ENCODE peak calls at places on chromosomes 16 and 17, in ten cellular contexts. X, W, P, H, Q, L, K, M, V and C are unnamed samples. For H3K9me3, the result is how much of the 10 kb centered on the place peaks cover.

GRCh38 chr16:83586036-83586810 is 221.6 kb upstream of the HSBP1 start:
- DNase-seq in Q (no peak), H (peak), K (no peak), X (no peak), L (no peak), V (no peak), P (no peak), M (no peak), W (no peak), C (no peak)

GRCh38 chr17:41792835-41793748 is 6.6 kb upstream of the JUP start:
- DNase-seq in L (peak), X (no peak), M (peak), H (peak), Q (peak), W (no peak), V (no peak), P (no peak), K (peak), C (peak)

GRCh38 chr17:39622380-39623006 is 4.3 kb upstream of the PPP1R1B start:
- DNase-seq in K (no peak), X (peak), L (no peak), Q (no peak), W (no peak), M (no peak), V (no peak), P (no peak), H (no peak), C (no peak)

GRCh38 chr17:10754109-10754508 is 24.3 kb upstream of the TMEM220 start:
- DNase-seq in X (peak), Q (peak), H (peak), K (peak), P (no peak), V (no peak), M (peak), W (peak), L (no peak), C (no peak)

GRCh38 chr17:48601184-48601527 is 3.6 kb downstream of the HOXB6 start:
- DNase-seq in K (no peak), L (no peak), V (no peak), H (no peak), W (no peak), X (no peak), P (no peak), M (no peak), Q (no peak), C (no peak)

GRCh38 chr16:84940670-84941551 is 70.4 kb downstream of the ZDHHC7 start:
- DNase-seq in Q (no peak), W (no peak), K (no peak), M (no peak), P (no peak), H (no peak), L (no peak), V (no peak), X (no peak), C (peak)

GRCh38 chr17:73205326-73205980 is 12.6 kb downstream of the COG1 start:
- DNase-seq in W (no peak), L (no peak), Q (no peak), M (no peak), P (no peak), X (no peak), V (no peak), H (no peak), K (no peak), C (no peak)

GRCh38 chr17:5825717-5826330 is 241.5 kb upstream of the NLRP1 start:
- DNase-seq in W (no peak), L (no peak), H (no peak), P (peak), Q (no peak), X (no peak), M (no peak), V (no peak), K (no peak), C (no peak)

GRCh38 chr16:13390093-13390985 is 488.9 kb downstream of the SHISA9 start:
- DNase-seq in X (peak), W (no peak), K (no peak), V (no peak), P (no peak), M (no peak), Q (no peak), H (no peak), L (no peak), C (no peak)

GRCh38 chr17:75110307-75110937 is 653 bp downstream of the ARMC7 start:
- DNase-seq in H (peak), Q (no peak), V (no peak), K (no peak), L (no peak), X (peak), W (no peak), P (no peak), M (peak), C (no peak)

GRCh38 chr16:85750021-85750826 is 672 bp downstream of the C16orf74 start:
- DNase-seq in W (no peak), P (no peak), Q (no peak), L (peak), H (peak), K (peak), V (no peak), M (peak), X (peak), C (no peak)

GRCh38 chr17:78268960-78269892 is 37.8 kb downstream of the TMEM235 start:
- DNase-seq in X (no peak), L (no peak), M (no peak), H (peak), K (peak), V (no peak), P (no peak), Q (no peak), W (no peak), C (no peak)

GRCh38 chr16:70573451-70574121 is 50.0 kb downstream of the SF3B3 start:
- DNase-seq in Q (no peak), M (no peak), P (peak), H (no peak), L (peak), V (no peak), X (no peak), W (peak), K (no peak), C (no peak)

GRCh38 chr17:35149941-35150340 is 2.3 kb downstream of the UNC45B start:
- DNase-seq in X (no peak), W (no peak), K (no peak), H (no peak), V (no peak), M (no peak), L (no peak), P (no peak), Q (no peak), C (no peak)

GRCh38 chr17:7651097-7651958 is 602 bp downstream of the ATP1B2 start:
- DNase-seq in K (peak), X (no peak), Q (peak), H (peak), L (no peak), P (no peak), V (no peak), W (no peak), M (no peak), C (peak)

GRCh38 chr17:50283246-50283645 is 9.0 kb downstream of the TMEM92 start:
- DNase-seq in L (no peak), W (no peak), H (no peak), M (no peak), K (no peak), P (no peak), V (no peak), Q (no peak), X (no peak), C (no peak)

GRCh38 chr17:64787255-64787920 is 125.3 kb upstream of the SMURF2 start:
- DNase-seq in K (no peak), X (no peak), V (no peak), Q (no peak), H (no peak), M (no peak), L (no peak), W (no peak), P (no peak), C (no peak)

GRCh38 chr17:38885728-38886642 is 16.1 kb downstream of the LASP1 start:
- DNase-seq in M (no peak), V (no peak), Q (no peak), K (no peak), X (no peak), W (no peak), H (peak), L (no peak), P (no peak), C (no peak)

GRCh38 chr16:19694989-19695388 is 23.0 kb downstream of the KNOP1 start:
- DNase-seq in M (no peak), L (no peak), Q (no peak), W (no peak), K (no peak), H (no peak), X (no peak), V (no peak), P (no peak), C (no peak)

GRCh38 chr17:79338589-79338988 is 264.0 kb downstream of the ENGASE start:
- DNase-seq in Q (no peak), M (no peak), X (peak), H (peak), L (no peak), P (no peak), K (no peak), W (no peak), V (no peak), C (no peak)

GRCh38 chr16:55444754-55445485 is 34.1 kb upstream of the MMP2 start:
- DNase-seq in H (no peak), Q (no peak), M (no peak), V (no peak), W (peak), X (no peak), P (no peak), L (peak), K (no peak), C (no peak)

GRCh38 chr17:69404398-69404797 is 10.1 kb upstream of the MAP2K6 start:
- DNase-seq in W (no peak), L (no peak), K (no peak), H (no peak), Q (no peak), P (no peak), M (no peak), V (no peak), X (no peak), C (no peak)

GRCh38 chr17:80267391-80267790 is 6.7 kb downstream of the RNF213 start:
- DNase-seq in H (no peak), Q (no peak), K (no peak), P (no peak), X (no peak), M (no peak), V (no peak), L (no peak), W (no peak), C (no peak)

GRCh38 chr17:73787036-73787720 is 142.9 kb upstream of the SDK2 start:
- DNase-seq in V (no peak), M (peak), P (no peak), Q (no peak), W (no peak), L (no peak), H (peak), K (no peak), X (no peak), C (no peak)

GRCh38 chr17:73998246-73999220 is 204.9 kb upstream of the RPL38 start:
- DNase-seq in H (peak), X (peak), M (peak), L (peak), P (no peak), K (no peak), W (peak), V (no peak), Q (peak), C (peak)

DNA sequence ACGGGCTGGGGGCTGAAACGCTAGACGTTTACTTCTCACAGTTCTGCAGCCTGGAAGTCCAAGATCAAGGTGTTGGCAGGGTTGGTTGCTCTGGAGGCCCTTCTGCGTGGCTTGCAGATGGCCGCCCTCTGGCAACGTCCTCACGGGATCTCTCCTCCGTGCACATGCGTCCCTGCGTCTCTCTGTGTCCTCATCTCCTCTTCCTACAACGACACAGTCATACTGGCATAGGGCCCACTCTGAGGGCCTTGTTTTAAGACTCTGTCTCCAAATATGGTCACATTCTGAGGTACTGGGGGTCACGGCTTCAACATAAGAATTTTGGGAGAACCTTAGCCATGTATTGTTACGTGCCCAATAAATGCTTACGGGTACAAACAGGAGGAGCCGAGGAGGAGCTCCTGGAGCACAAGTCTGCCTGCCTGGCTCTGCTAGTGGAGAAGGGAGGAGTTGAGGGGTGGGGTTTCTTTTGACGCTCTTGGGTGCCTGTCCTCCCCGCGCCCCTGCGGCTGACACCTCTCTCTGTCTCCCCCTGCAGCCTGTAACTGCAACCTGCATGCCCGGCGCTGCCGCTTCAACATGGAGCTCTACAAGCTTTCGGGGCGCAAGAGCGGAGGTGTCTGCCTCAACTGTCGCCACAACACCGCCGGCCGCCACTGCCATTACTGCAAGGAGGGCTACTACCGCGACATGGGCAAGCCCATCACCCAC is 141.1 kb downstream of the NTN1 start:
- DNase-seq in X (no peak), P (no peak), W (no peak), Q (peak), H (peak), K (no peak), M (no peak), L (no peak), V (no peak), C (no peak)
- TF ChIP-seq CTCF in X (peak), P (no peak), W (no peak), Q (peak), H (peak), K (no peak), M (no peak), L (no peak), V (peak), C (no peak)

DNA sequence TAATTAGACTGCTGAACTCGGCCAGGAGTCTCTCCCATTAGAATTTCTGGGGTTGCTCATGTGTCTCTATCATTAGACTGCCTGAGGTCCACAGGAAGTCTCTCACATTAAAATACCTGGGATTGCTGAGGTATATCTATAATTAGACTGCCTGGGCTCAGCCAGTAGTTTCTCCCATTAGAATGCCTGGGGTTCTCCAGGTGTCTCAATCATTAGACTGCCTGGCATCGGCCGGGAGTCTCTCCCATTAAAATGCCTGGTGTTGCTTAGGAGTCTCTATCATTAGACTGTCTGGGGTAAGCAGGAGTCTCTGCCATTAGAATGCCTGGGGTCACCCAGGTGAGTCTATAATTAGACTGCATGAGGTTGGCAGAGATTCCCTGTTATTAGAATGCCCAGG is 2233.4 kb downstream of the TP53TG3F start:
- DNase-seq in X (no peak), V (no peak), P (no peak), Q (no peak), L (no peak), H (no peak), M (no peak), W (no peak), K (no peak), C (no peak)
- H3K9me3 ChIP-seq in X (under half), V (half or more), P (under half), Q (under half), L (under half), H (under half), M (half or more), W (under half), K (under half), C (under half)

GRCh38 chr16:72939247-72939646 is 108.7 kb downstream of the ZFHX3 start:
- DNase-seq in L (peak), X (no peak), P (peak), V (no peak), K (no peak), W (no peak), M (no peak), H (no peak), Q (no peak), C (peak)
- H3K4me3 ChIP-seq in L (peak), X (no peak), P (peak), V (no peak), K (no peak), W (no peak), M (no peak), H (no peak), Q (no peak), C (no peak)

GRCh38 chr16:59046335-59046734 is 312.2 kb upstream of the GOT2 start:
- DNase-seq in H (no peak), V (no peak), L (no peak), X (no peak), M (no peak), K (no peak), P (no peak), W (no peak), Q (no peak), C (no peak)

GRCh38 chr16:59048876-59049275 is 314.8 kb upstream of the GOT2 start:
- DNase-seq in L (no peak), M (no peak), P (no peak), Q (no peak), W (no peak), K (no peak), V (no peak), X (no peak), H (no peak), C (no peak)

GRCh38 chr16:59045496-59045895 is 311.4 kb upstream of the GOT2 start:
- DNase-seq in Q (no peak), K (no peak), X (no peak), P (no peak), W (no peak), L (no peak), V (no peak), H (no peak), M (no peak), C (no peak)

GRCh38 chr16:59044616-59045015 is 310.5 kb upstream of the GOT2 start:
- DNase-seq in L (no peak), M (no peak), W (no peak), V (no peak), X (no peak), P (no peak), H (no peak), K (no peak), Q (no peak), C (no peak)

DNA sequence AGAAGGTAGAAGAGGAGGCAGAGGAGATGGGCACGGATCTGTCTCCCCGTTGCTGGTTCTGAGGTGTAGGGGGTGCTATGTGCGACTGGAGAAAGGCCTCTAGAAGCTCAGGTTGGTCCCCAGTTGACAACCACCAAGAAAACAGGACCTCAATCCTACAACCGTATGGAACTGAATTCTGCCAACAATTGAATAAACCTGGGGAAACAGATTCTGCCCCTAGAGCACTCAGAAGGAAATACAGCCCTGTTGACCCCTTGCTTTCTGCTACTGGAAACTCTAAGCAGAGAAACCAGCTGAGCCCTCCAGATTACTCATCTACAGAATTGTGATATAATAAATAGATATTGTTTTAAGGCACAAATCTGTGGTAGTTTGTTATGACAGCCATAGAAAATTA is 313.0 kb upstream of the GOT2 start:
- DNase-seq in M (no peak), K (no peak), Q (no peak), W (no peak), X (no peak), V (no peak), H (peak), L (no peak), P (no peak), C (no peak)
- TF ChIP-seq CTCF in M (no peak), K (no peak), Q (no peak), W (no peak), X (peak), V (no peak), H (peak), L (no peak), P (no peak), C (no peak)

GRCh38 chr16:35173295-35173694 is 1713.9 kb downstream of the TP53TG3F start:
- DNase-seq in Q (no peak), M (no peak), W (no peak), L (no peak), X (no peak), V (no peak), K (no peak), P (no peak), H (no peak), C (no peak)

GRCh38 chr16:35171106-35171505 is 1711.7 kb downstream of the TP53TG3F start:
- DNase-seq in W (no peak), L (no peak), X (no peak), K (no peak), P (no peak), Q (no peak), M (no peak), V (no peak), H (no peak), C (no peak)

GRCh38 chr16:35174006-35174405 is 1714.6 kb downstream of the TP53TG3F start:
- DNase-seq in M (no peak), L (no peak), K (no peak), P (no peak), W (no peak), V (no peak), X (no peak), H (no peak), Q (no peak), C (no peak)

GRCh38 chr16:35176449-35176848 is 1717.0 kb downstream of the TP53TG3F start:
- DNase-seq in L (peak), K (no peak), P (no peak), Q (no peak), M (no peak), H (no peak), W (no peak), V (no peak), X (no peak), C (no peak)

GRCh38 chr16:35170610-35171009 is 1711.2 kb downstream of the TP53TG3F start:
- DNase-seq in K (no peak), Q (no peak), H (no peak), L (no peak), W (no peak), V (no peak), P (no peak), X (no peak), M (no peak), C (no peak)
- H3K9me3 ChIP-seq in K (under half), Q (under half), H (under half), L (under half), W (under half), V (under half), P (under half), X (under half), M (under half), C (under half)

GRCh38 chr17:57033296-57033695 is 51.8 kb upstream of the AKAP1 start:
- DNase-seq in H (no peak), L (peak), P (no peak), X (no peak), Q (no peak), K (no peak), V (no peak), M (peak), W (no peak), C (no peak)
- H3K4me3 ChIP-seq in H (no peak), L (no peak), P (no peak), X (no peak), Q (no peak), K (no peak), V (no peak), M (no peak), W (no peak), C (no peak)

DNA sequence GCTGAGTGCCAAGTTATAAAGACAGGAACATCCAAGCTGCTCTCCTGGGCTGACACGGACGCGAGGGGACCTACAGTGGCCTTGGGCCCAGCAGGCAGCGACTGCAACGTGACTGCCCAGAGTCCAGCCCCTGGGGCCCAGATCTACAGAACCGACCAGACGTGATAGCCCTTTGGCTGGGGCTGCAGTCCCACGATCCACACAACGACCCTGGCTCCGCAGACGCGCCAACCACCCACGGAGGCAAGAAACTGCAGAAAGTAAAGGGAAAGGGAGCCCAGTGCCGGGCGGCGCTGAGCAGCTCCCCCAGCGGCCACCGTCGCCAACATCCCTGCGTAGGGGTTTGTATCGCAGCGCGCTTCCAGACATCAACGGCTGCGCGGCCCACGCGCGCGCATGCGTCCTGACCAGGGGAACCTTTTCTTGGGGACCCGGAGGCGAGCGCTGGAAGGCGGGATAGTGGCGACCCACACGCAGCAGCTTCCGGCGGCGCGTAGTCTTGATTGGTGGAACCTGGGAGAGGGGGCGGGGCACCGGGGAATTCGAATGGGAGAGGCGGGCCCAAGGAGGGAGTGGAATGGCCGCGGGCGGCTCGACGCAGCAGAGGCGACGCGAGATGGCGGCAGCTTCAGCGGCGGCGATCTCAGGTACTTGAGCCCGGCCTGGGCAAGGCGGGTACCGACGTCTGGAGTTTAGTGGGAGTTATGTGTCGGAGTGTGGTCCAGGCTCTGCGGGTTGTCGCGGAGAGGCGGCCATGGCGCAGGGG is at the start of gene KIF22:
- DNase-seq in Q (peak), H (peak), W (peak), M (peak), V (peak), K (peak), P (peak), X (peak), L (peak), C (peak)
- TF ChIP-seq CTCF in Q (peak), H (peak), W (peak), M (peak), V (peak), K (peak), P (peak), X (peak), L (peak), C (peak)

GRCh38 chr17:70454908-70455307 is 285.6 kb downstream of the KCNJ2 start:
- DNase-seq in H (no peak), L (no peak), M (no peak), V (no peak), W (no peak), P (no peak), Q (no peak), K (no peak), X (no peak), C (no peak)
- H3K9me3 ChIP-seq in H (under half), L (under half), M (under half), V (under half), W (under half), P (under half), Q (under half), K (under half), X (under half), C (under half)